ENCODE peak calls at places on chromosomes 5 and 9, in five cellular contexts. H is NCI-H2081; N is GM12891; C is activated CD4-positive, alpha-beta T cell treated with anti-CD3 and anti-CD28 coated beads for 48 hours; Z is left colon. O is an unnamed sample.

GRCh38 chr5:180618830-180619562 is 27.7 kb upstream of the SCGB3A1 start:
- DNase-seq in C (peak), Z (no peak), N (peak), H (no peak), O (no peak)

GRCh38 chr5:51389582-51390463 is 6.6 kb downstream of the ISL1 start:
- DNase-seq in H (no peak), C (no peak), Z (no peak), N (no peak), O (no peak)

GRCh38 chr5:14465086-14465485 is 116.5 kb upstream of the OTULINL start:
- DNase-seq in Z (no peak), H (no peak), N (no peak), C (no peak), O (no peak)

GRCh38 chr9:6641961-6642360 is 3.6 kb downstream of the GLDC start:
- DNase-seq in Z (no peak), N (no peak), H (no peak), C (no peak), O (no peak)

GRCh38 chr5:143456952-143457547 is 53.6 kb upstream of the NR3C1 start:
- DNase-seq in H (no peak), Z (no peak), N (no peak), C (no peak), O (no peak)

GRCh38 chr5:178688551-178688950 is 41.9 kb downstream of the ZNF354A start:
- DNase-seq in N (no peak), C (no peak), Z (no peak), H (no peak), O (no peak)

GRCh38 chr5:43251754-43252153 is 59.7 kb downstream of the NIM1K start:
- DNase-seq in H (no peak), N (no peak), Z (no peak), C (no peak), O (no peak)

GRCh38 chr5:164553851-164554250 is 1048.4 kb downstream of the MAT2B start:
- DNase-seq in N (no peak), C (no peak), Z (no peak), H (no peak), O (no peak)

GRCh38 chr5:125415126-125415525 is 668.7 kb upstream of the ZNF608 start:
- DNase-seq in Z (no peak), H (no peak), N (no peak), C (no peak), O (no peak)

GRCh38 chr5:36724429-36725332 is 118.3 kb downstream of the SLC1A3 start:
- DNase-seq in C (peak), Z (peak), N (peak), H (no peak), O (peak)

GRCh38 chr5:1723957-1724821 is 75.4 kb downstream of the MRPL36 start:
- DNase-seq in N (peak), Z (no peak), H (no peak), C (peak), O (no peak)

GRCh38 chr9:120475341-120475740 is 104.6 kb downstream of the CDK5RAP2 start:
- DNase-seq in N (no peak), Z (no peak), C (no peak), H (no peak), O (no peak)

GRCh38 chr5:87582149-87582548 is 169.4 kb upstream of the CCNH start:
- DNase-seq in H (no peak), N (no peak), Z (no peak), C (no peak), O (no peak)

GRCh38 chr5:107869459-107870115 is 198.8 kb upstream of the EFNA5 start:
- DNase-seq in N (no peak), C (no peak), Z (no peak), H (no peak), O (no peak)

GRCh38 chr5:40691894-40692293 is 12.2 kb downstream of the PTGER4 start:
- DNase-seq in H (no peak), Z (no peak), C (no peak), N (no peak), O (no peak)

GRCh38 chr5:6402939-6403338 is 24.6 kb upstream of the MED10 start:
- DNase-seq in Z (no peak), H (no peak), N (no peak), C (no peak), O (no peak)

GRCh38 chr9:92501671-92502393 is 19.5 kb upstream of the ASPN start:
- DNase-seq in N (no peak), C (peak), Z (peak), H (no peak), O (no peak)

GRCh38 chr9:9949948-9950347 is 662.9 kb downstream of the PTPRD start:
- DNase-seq in Z (no peak), H (no peak), C (no peak), N (no peak), O (no peak)

GRCh38 chr5:144467795-144468194 is 297.1 kb downstream of the KCTD16 start:
- DNase-seq in N (no peak), H (peak), Z (no peak), C (no peak), O (no peak)

GRCh38 chr5:122219767-122220166 is 90.4 kb downstream of the ZNF474 start:
- DNase-seq in N (no peak), C (no peak), Z (no peak), H (no peak), O (no peak)

GRCh38 chr5:135713516-135713915 is 120.9 kb upstream of the SLC25A48 start:
- DNase-seq in H (no peak), Z (no peak), C (no peak), N (no peak), O (no peak)

GRCh38 chr5:14848385-14848784 is 23.2 kb downstream of the ANKH start:
- DNase-seq in H (no peak), C (no peak), Z (no peak), N (no peak), O (no peak)

GRCh38 chr5:6504677-6505414 is 56.2 kb downstream of the UBE2QL1 start:
- DNase-seq in H (peak), Z (no peak), N (no peak), C (no peak), O (no peak)

GRCh38 chr9:111427186-111427585 is 57.0 kb downstream of the ECPAS start:
- DNase-seq in H (no peak), C (no peak), Z (no peak), N (no peak), O (no peak)

GRCh38 chr9:126480810-126481209 is 132.9 kb upstream of the LMX1B start:
- DNase-seq in Z (no peak), N (no peak), H (no peak), C (no peak), O (no peak)

GRCh38 chr5:154191467-154192261 is 1.1 kb downstream of the GALNT10 start:
- DNase-seq in N (no peak), C (peak), Z (no peak), H (no peak), O (no peak)

GRCh38 chr5:126597156-126597555 is 2.1 kb upstream of the ALDH7A1 start:
- DNase-seq in N (no peak), Z (no peak), C (no peak), H (no peak), O (no peak)

GRCh38 chr9:127336708-127337352 is 60.1 kb upstream of the SLC2A8 start:
- DNase-seq in C (no peak), H (no peak), N (no peak), Z (peak), O (no peak)

O was measured in GM12892.